ENCODE peak calls at places on chromosomes 4 and X, in six cellular contexts. J is PC-3, P is cardiac muscle cell, A is BE2C, B is AG04450, Y is esophagus squamous epithelium. D is an unnamed sample. For H3K27me3, the result is how much of the 10 kb centered on the place peaks cover.

GRCh38 chr4:61666248-61666647 is 466.1 kb downstream of the ADGRL3 start:
- DNase-seq in J (no peak), P (no peak), A (no peak), B (no peak), Y (no peak), D (no peak)

GRCh38 chrX:11533211-11533651 is 132.5 kb downstream of the ARHGAP6 start:
- DNase-seq in J (peak), P (peak), A (no peak), B (peak), Y (no peak), D (peak)

GRCh38 chr4:103018391-103019318 is 850 bp downstream of the SLC9B1 start:
- DNase-seq in J (no peak), P (no peak), A (no peak), B (no peak), Y (no peak), D (no peak)

GRCh38 chrX:107674480-107675364 is 46.4 kb downstream of the PRPS1 start:
- DNase-seq in J (no peak), P (no peak), A (no peak), B (no peak), Y (peak), D (peak)

GRCh38 chr4:55308071-55308470 is 38.0 kb upstream of the SRD5A3 start:
- DNase-seq in J (peak), P (no peak), A (no peak), B (no peak), Y (no peak), D (peak)

GRCh38 chr4:60455380-60455779 is 744.7 kb upstream of the ADGRL3 start:
- DNase-seq in J (no peak), P (no peak), A (no peak), B (no peak), Y (no peak), D (no peak)

GRCh38 chr4:72629540-72629939 is 60.5 kb upstream of the ADAMTS3 start:
- DNase-seq in J (peak), P (no peak), A (no peak), B (no peak), Y (no peak), D (peak)

GRCh38 chr4:184747034-184747830 is 13.3 kb upstream of the CENPU start:
- DNase-seq in J (no peak), P (no peak), A (no peak), B (no peak), Y (no peak), D (peak)

GRCh38 chr4:185778307-185778706 is 33.7 kb downstream of the SORBS2 start:
- DNase-seq in J (peak), P (no peak), A (no peak), B (no peak), Y (no peak), D (peak)

GRCh38 chr4:88939697-88940096 is 117.3 kb downstream of the FAM13A start:
- DNase-seq in J (no peak), P (no peak), A (no peak), B (no peak), Y (no peak), D (no peak)

GRCh38 chrX:67544281-67544680 is 460 bp downstream of the AR start:
- DNase-seq in J (no peak), P (peak), A (no peak), B (no peak), Y (no peak), D (no peak)

GRCh38 chrX:45344597-45344996 is 143.9 kb upstream of the DIPK2B start:
- DNase-seq in J (peak), P (no peak), A (no peak), B (no peak), Y (no peak), D (no peak)

GRCh38 chr4:115851918-115852766 is 738.7 kb upstream of the NDST4 start:
- DNase-seq in J (peak), P (peak), A (peak), B (no peak), Y (no peak), D (peak)

GRCh38 chrX:132714913-132715312 is 226.1 kb upstream of the MBNL3 start:
- DNase-seq in J (no peak), P (no peak), A (no peak), B (no peak), Y (no peak), D (no peak)

GRCh38 chr4:18795794-18796193 is 774.2 kb upstream of the LCORL start:
- DNase-seq in J (no peak), P (no peak), A (no peak), B (no peak), Y (no peak), D (no peak)

GRCh38 chr4:72966652-72967051 is 102.9 kb downstream of the COX18 start:
- DNase-seq in J (no peak), P (no peak), A (no peak), B (no peak), Y (no peak), D (no peak)

GRCh38 chr4:70844180-70844579 is 4.5 kb upstream of the GRSF1 start:
- DNase-seq in J (no peak), P (no peak), A (no peak), B (no peak), Y (no peak), D (no peak)

GRCh38 chrX:41352329-41352801 is 18.4 kb downstream of the DDX3X start:
- DNase-seq in J (peak), P (no peak), A (no peak), B (no peak), Y (no peak), D (peak)

GRCh38 chr4:38677466-38677865 is 13.5 kb downstream of the KLF3 start:
- DNase-seq in J (no peak), P (no peak), A (no peak), B (no peak), Y (no peak), D (no peak)

GRCh38 chr4:38674206-38675144 is 10.5 kb downstream of the KLF3 start:
- DNase-seq in J (peak), P (peak), A (no peak), B (no peak), Y (no peak), D (no peak)

GRCh38 chr4:38676986-38677385 is 13.0 kb downstream of the KLF3 start:
- DNase-seq in J (no peak), P (no peak), A (no peak), B (no peak), Y (no peak), D (no peak)

GRCh38 chr4:38673109-38673978 is 9.3 kb downstream of the KLF3 start:
- DNase-seq in J (peak), P (peak), A (no peak), B (no peak), Y (no peak), D (peak)

GRCh38 chr4:38675167-38676121 is 11.4 kb downstream of the KLF3 start:
- DNase-seq in J (peak), P (peak), A (peak), B (peak), Y (peak), D (peak)
- H3K4me3 ChIP-seq in J (peak), P (no peak), A (no peak), B (no peak), Y (peak), D (no peak)

GRCh38 chr4:139509727-139510410 is 46.1 kb downstream of the SETD7 start:
- DNase-seq in J (no peak), P (peak), A (no peak), B (no peak), Y (no peak), D (peak)
- TF ChIP-seq CTCF in J (peak), P (peak), A (peak), B (peak), Y (peak), D (peak)

GRCh38 chr4:155653052-155653451 is 13.6 kb upstream of the GUCY1A1 start:
- DNase-seq in J (no peak), P (no peak), A (no peak), B (no peak), Y (no peak), D (no peak)

GRCh38 chr4:155658665-155659064 is 8.0 kb upstream of the GUCY1A1 start:
- DNase-seq in J (no peak), P (no peak), A (no peak), B (no peak), Y (no peak), D (no peak)

GRCh38 chr4:155657169-155657568 is 9.5 kb upstream of the GUCY1A1 start:
- DNase-seq in J (no peak), P (no peak), A (no peak), B (no peak), Y (no peak), D (no peak)

GRCh38 chr4:155657985-155658384 is 8.7 kb upstream of the GUCY1A1 start:
- DNase-seq in J (no peak), P (no peak), A (no peak), B (no peak), Y (no peak), D (no peak)

DNA sequence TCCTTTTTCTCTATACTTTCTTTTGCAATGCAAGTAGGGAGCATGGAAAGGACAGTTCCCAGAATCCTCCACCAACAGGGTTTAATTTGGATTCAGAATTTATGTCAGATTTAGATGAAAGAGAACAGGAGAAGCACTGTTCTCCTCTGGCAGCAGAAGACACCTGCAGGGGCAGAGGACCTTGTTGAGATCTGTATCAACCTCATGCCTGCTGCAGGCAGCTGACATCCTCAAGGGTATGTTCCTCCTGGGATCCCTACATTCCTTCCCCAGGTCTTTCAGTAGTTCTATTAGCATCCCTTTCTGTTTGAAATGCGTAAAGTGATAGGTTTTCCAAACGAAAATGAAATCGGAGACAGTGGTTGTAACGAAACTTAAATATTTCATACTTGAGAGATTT is 10.6 kb upstream of the GUCY1A1 start:
- DNase-seq in J (no peak), P (no peak), A (no peak), B (no peak), Y (no peak), D (no peak)
- H3K27me3 ChIP-seq in J (under half), P (under half), A (under half), B (under half), Y (under half), D (under half)

GRCh38 chrX:66017659-66018170 is 22.2 kb downstream of the VSIG4 start:
- DNase-seq in J (no peak), P (no peak), A (no peak), B (no peak), Y (no peak), D (no peak)

GRCh38 chrX:66015152-66015827 is 24.6 kb downstream of the VSIG4 start:
- DNase-seq in J (no peak), P (no peak), A (no peak), B (no peak), Y (no peak), D (no peak)

GRCh38 chrX:66014560-66014959 is 25.3 kb downstream of the VSIG4 start:
- DNase-seq in J (no peak), P (no peak), A (no peak), B (no peak), Y (no peak), D (no peak)

GRCh38 chrX:66016905-66017658 is 22.8 kb downstream of the VSIG4 start:
- DNase-seq in J (no peak), P (no peak), A (no peak), B (no peak), Y (no peak), D (no peak)

GRCh38 chrX:66015906-66016689 is 23.8 kb downstream of the VSIG4 start:
- DNase-seq in J (no peak), P (no peak), A (no peak), B (no peak), Y (no peak), D (no peak)
- H3K4me3 ChIP-seq in J (no peak), P (no peak), A (no peak), B (no peak), Y (peak), D (no peak)

DNA sequence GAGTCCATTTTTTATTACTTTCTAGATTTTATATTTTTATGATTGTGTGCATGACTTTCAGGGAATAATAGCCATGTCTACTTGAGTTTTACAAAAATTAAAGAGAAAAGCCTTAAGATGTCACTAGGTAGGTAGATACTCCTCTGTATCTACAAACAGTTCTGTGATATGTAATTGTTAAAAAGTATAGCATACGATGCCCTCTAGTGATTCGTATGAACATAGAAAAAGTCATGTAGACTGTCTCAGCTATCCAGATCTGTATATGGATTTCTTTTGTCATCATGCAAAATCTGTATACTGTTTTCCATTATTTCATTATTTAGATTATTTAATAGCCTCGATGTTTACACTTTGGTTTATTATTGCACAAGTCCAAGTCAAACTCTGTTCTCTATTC is 856.6 kb downstream of the CENPC start:
- DNase-seq in J (peak), P (peak), A (no peak), B (no peak), Y (no peak), D (peak)
- TF ChIP-seq CTCF in J (peak), P (peak), A (no peak), B (no peak), Y (no peak), D (no peak)

GRCh38 chr4:8850830-8851188 is 20.8 kb downstream of the HMX1 start:
- DNase-seq in J (no peak), P (no peak), A (no peak), B (no peak), Y (no peak), D (no peak)

GRCh38 chr4:8847764-8848163 is 23.9 kb downstream of the HMX1 start:
- DNase-seq in J (no peak), P (peak), A (no peak), B (no peak), Y (no peak), D (no peak)

GRCh38 chr4:8848507-8849265 is 23.0 kb downstream of the HMX1 start:
- DNase-seq in J (no peak), P (no peak), A (no peak), B (no peak), Y (no peak), D (no peak)

GRCh38 chr4:8850074-8850829 is 21.4 kb downstream of the HMX1 start:
- DNase-seq in J (no peak), P (no peak), A (no peak), B (no peak), Y (no peak), D (no peak)

DNA sequence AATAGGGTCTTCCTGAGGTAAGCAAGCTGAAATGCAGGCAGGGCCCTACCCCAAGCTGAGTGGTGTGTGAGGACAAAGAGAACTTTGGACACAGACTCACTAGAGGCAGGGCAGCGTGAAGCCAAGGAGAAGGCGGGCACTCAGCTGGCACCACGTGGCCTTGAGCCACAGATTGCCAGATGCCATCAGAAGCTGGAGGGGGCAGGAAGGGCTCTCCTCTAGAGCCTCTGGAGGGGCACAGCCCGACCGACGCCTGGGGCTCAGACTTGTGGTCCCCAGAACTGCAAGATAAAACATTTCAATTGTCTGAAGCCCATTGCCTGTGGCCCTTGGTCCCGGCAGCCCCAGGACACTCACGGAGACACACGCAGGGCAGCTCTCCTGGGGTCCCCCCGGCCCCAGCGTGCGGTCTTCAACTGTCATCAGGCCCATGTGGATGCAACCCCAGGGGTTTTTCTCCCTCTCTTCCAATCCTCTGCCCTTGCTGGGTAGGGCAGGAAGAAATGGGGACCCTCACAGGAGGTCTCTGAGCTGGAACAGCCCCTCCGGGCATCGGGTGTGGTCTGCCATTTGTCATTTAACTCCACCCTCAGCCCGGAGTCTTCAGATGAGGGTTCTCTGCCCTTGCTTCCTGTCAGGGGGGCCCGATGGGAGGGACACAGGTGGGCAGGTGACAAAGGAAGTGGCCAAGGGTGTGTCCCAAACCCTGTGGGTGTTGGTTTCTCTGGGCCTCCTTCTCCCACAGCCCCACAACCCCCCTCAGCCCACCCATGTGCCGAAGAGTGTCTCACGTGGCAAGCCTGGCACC is 22.2 kb downstream of the HMX1 start:
- DNase-seq in J (no peak), P (no peak), A (no peak), B (no peak), Y (no peak), D (no peak)
- H3K27me3 ChIP-seq in J (under half), P (half or more), A (under half), B (under half), Y (half or more), D (under half)

GRCh38 chr4:10007772-10008171 is 13.5 kb downstream of the SLC2A9 start:
- DNase-seq in J (no peak), P (no peak), A (no peak), B (no peak), Y (no peak), D (no peak)
- H3K4me3 ChIP-seq in J (peak), P (no peak), A (no peak), B (no peak), Y (no peak), D (no peak)

DNA sequence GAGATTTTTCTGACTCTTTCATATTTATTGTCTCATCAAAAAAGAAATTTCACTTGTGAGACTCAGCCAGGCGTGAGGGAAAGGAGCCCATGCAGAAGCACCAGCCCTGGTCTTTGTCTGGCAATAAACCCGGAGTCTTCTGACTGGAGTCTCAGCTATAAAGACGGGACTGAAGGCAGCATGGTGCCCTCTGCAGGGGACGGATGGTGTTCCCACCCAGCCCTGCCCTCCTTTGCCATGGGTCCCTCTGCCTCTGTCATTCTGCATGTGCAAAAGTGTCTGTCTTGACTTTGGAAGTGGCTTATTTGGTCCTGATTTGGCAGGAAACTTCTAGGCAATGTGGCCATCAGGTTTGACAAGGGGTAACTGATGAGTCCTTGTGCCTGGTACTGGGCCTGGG is 14.3 kb downstream of the ZNF185 start:
- DNase-seq in J (no peak), P (peak), A (no peak), B (no peak), Y (no peak), D (no peak)
- TF ChIP-seq CTCF in J (peak), P (no peak), A (peak), B (no peak), Y (no peak), D (peak)

DNA sequence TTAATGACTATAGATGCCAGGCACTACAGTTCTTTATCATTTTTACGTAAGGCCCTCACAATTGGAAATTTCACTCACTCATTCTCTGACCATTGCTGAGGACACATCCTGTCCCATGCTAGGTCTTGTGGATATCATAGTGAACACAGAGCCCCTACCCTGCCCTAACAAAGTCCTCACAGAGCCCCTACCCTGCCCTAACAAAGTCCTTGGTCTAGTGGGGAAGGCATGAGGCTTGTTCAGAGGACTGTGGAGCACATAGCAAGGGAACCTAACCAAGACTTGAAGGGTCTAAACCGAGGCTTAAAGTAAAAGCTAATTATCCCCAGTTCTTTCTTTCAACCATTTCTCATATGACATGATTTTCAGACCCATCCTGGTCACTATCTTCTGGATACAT is 77.2 kb downstream of the GPC3 start:
- DNase-seq in J (no peak), P (no peak), A (no peak), B (no peak), Y (no peak), D (no peak)
- H3K27me3 ChIP-seq in J (under half), P (under half), A (under half), B (under half), Y (under half), D (under half)